ENCODE peak calls at places on chromosomes 3 and 15, in five cellular contexts. X, A, Z, U and F are unnamed samples.

GRCh38 chr15:36469567-36469966 is 109.9 kb upstream of the CDIN1 start:
- DNase-seq in X (peak), A (no peak), Z (no peak), U (peak), F (no peak)

GRCh38 chr3:111874177-111874820 is 15.2 kb downstream of the PHLDB2 start:
- DNase-seq in X (peak), A (no peak), Z (no peak), U (peak), F (no peak)

GRCh38 chr3:120437559-120437958 is 13.2 kb downstream of the FSTL1 start:
- DNase-seq in X (no peak), A (no peak), Z (no peak), U (no peak), F (no peak)

GRCh38 chr15:66939016-66939415 is 126.4 kb upstream of the SMAD3 start:
- DNase-seq in X (no peak), A (no peak), Z (no peak), U (no peak), F (no peak)

GRCh38 chr15:99110581-99111320 is 5.9 kb downstream of the SYNM start:
- DNase-seq in X (no peak), A (no peak), Z (no peak), U (peak), F (no peak)

GRCh38 chr15:62445244-62445643 is 280.2 kb upstream of the C2CD4B start:
- DNase-seq in X (no peak), A (no peak), Z (no peak), U (peak), F (no peak)

GRCh38 chr3:64995857-64996564 is 308.2 kb upstream of the ADAMTS9 start:
- DNase-seq in X (peak), A (no peak), Z (no peak), U (no peak), F (no peak)

GRCh38 chr15:92141607-92142006 is 252.1 kb upstream of the ST8SIA2 start:
- DNase-seq in X (no peak), A (no peak), Z (no peak), U (no peak), F (no peak)

GRCh38 chr3:169575381-169575780 is 88.1 kb downstream of the MECOM start:
- DNase-seq in X (peak), A (no peak), Z (no peak), U (peak), F (no peak)

GRCh38 chr15:85618956-85619491 is 175.7 kb downstream of the KLHL25 start:
- DNase-seq in X (peak), A (peak), Z (peak), U (peak), F (peak)

GRCh38 chr3:45942051-45942825 is 1.0 kb upstream of the CXCR6 start:
- DNase-seq in X (peak), A (no peak), Z (no peak), U (no peak), F (no peak)

GRCh38 chr3:111143-112069 is 85.2 kb upstream of the CHL1 start:
- DNase-seq in X (no peak), A (no peak), Z (no peak), U (no peak), F (no peak)

GRCh38 chr3:43872301-43872700 is 181.6 kb downstream of the ABHD5 start:
- DNase-seq in X (peak), A (no peak), Z (no peak), U (peak), F (no peak)

GRCh38 chr15:92677998-92678397 is 22.4 kb upstream of the FAM174B start:
- DNase-seq in X (no peak), A (no peak), Z (no peak), U (no peak), F (no peak)

GRCh38 chr3:183591881-183592521 is 36.5 kb upstream of the KLHL6 start:
- DNase-seq in X (peak), A (no peak), Z (no peak), U (peak), F (no peak)

GRCh38 chr3:141796436-141797166 is 33.4 kb downstream of the GRK7 start:
- DNase-seq in X (no peak), A (no peak), Z (no peak), U (peak), F (peak)

GRCh38 chr15:45471151-45471550 is 51.4 kb downstream of the SLC30A4 start:
- DNase-seq in X (no peak), A (no peak), Z (no peak), U (no peak), F (no peak)

DNA sequence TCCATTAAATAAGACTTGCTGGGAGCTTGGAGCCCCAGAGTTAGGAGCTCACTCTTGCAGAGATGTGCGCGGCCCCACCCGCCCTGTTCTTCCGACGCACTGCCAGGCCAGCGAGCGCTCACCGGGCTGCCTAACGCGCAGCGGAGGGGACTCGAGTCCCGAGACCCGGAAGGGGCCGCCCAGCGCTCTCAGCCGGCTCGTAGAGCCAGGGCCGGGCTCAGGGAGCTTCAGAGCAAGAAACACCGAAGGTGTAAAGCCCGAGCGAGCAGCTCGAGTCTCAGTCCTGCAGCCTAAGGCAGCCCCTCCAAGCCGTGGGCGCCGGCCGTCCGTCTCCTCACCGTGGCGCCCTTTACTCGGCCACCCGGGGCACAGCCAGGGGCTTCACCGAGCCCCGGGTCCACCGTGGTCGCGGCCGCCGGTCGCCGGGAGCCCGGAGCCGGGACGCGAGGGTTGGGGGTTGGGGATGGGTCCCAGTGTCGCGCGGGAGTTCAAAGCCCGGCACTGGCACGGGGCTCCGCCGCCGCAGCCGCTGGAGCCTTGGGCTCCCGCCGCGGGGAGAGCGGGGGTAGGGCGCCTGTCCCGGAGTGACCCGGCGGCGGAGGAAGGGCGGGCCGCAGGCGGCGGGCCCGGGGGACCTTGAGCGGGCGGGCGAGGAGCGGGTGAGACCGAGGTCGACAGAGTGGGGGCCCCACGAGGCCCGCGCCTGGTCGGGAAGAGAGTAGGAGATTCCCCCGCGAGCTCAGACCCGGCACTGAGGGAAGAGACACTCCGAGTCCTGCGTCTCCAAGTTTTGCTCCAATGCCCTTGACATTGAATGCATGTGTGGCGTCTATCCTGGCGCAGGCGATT is 26.9 kb upstream of the THRB start:
- DNase-seq in X (no peak), A (peak), Z (no peak), U (peak), F (no peak)
- TF ChIP-seq CTCF in X (no peak), A (no peak), Z (no peak), U (no peak), F (no peak)

GRCh38 chr3:53766706-53767105 is 79.5 kb downstream of the CHDH start:
- DNase-seq in X (no peak), A (no peak), Z (no peak), U (no peak), F (no peak)

GRCh38 chr3:53768478-53769459 is 77.5 kb downstream of the CHDH start:
- DNase-seq in X (no peak), A (no peak), Z (no peak), U (peak), F (no peak)

GRCh38 chr3:53763353-53763752 is 82.9 kb downstream of the CHDH start:
- DNase-seq in X (no peak), A (no peak), Z (no peak), U (no peak), F (no peak)

GRCh38 chr3:53765753-53766152 is 80.5 kb downstream of the CHDH start:
- DNase-seq in X (no peak), A (no peak), Z (no peak), U (no peak), F (no peak)

DNA sequence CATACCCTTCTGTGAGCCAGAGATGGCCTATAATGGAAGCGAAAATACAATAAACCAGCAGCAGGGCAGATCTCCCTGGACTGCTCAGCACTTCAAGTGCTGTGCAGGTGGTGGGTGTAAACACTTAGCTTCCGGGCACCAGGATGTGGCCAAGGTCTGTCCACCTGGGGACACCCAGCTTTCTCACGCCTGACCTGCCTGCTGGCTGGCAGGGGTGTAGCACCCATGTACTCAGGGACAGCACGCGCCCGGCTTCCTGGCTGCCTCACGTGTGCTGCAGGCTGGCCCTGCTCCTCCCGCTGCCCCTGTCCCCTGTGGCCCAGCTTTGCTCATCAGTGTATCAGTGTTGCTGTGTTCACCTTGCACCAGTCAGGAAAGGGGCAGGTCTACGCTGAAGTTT is 81.8 kb downstream of the CHDH start:
- DNase-seq in X (no peak), A (no peak), Z (no peak), U (no peak), F (no peak)
- TF ChIP-seq CTCF in X (no peak), A (no peak), Z (no peak), U (no peak), F (no peak)

GRCh38 chr3:72470899-72471298 is 377.3 kb downstream of the SHQ1 start:
- DNase-seq in X (no peak), A (no peak), Z (no peak), U (no peak), F (no peak)
- TF ChIP-seq CTCF in X (no peak), A (no peak), Z (no peak), U (no peak), F (no peak)

DNA sequence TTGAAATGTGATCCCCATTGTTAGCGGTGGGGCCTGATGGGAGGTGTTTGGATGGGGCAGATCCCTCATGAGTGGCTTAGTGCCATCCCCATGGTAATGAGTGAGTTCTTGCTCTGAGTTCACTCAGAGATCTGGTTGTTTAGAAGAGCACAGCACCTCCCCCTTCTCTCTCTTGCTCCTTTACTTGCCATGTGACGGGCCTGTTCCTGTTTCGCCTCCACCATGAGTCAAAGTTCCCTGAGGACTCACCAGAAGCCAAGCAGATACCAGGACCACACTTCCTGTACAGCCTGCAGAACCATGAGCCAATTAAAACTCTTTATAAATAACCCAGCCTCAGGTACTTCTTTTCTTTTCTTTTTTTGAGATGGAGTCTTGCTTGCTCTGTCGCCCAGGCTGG is 46.6 kb downstream of the ANP32A start:
- DNase-seq in X (no peak), A (no peak), Z (no peak), U (no peak), F (no peak)
- TF ChIP-seq CTCF in X (no peak), A (no peak), Z (no peak), U (no peak), F (no peak)

GRCh38 chr3:115086379-115086778 is 60.7 kb downstream of the ZBTB20 start:
- DNase-seq in X (no peak), A (no peak), Z (no peak), U (no peak), F (no peak)

GRCh38 chr3:115084686-115085085 is 62.4 kb downstream of the ZBTB20 start:
- DNase-seq in X (no peak), A (no peak), Z (no peak), U (no peak), F (no peak)

GRCh38 chr3:115087512-115087911 is 59.6 kb downstream of the ZBTB20 start:
- DNase-seq in X (no peak), A (no peak), Z (no peak), U (no peak), F (no peak)

GRCh38 chr3:115081444-115081843 is 65.6 kb downstream of the ZBTB20 start:
- DNase-seq in X (no peak), A (no peak), Z (no peak), U (no peak), F (no peak)

GRCh38 chr3:115085197-115085865 is 61.8 kb downstream of the ZBTB20 start:
- DNase-seq in X (no peak), A (no peak), Z (no peak), U (peak), F (no peak)
- TF ChIP-seq CTCF in X (peak), A (no peak), Z (no peak), U (peak), F (no peak)

DNA sequence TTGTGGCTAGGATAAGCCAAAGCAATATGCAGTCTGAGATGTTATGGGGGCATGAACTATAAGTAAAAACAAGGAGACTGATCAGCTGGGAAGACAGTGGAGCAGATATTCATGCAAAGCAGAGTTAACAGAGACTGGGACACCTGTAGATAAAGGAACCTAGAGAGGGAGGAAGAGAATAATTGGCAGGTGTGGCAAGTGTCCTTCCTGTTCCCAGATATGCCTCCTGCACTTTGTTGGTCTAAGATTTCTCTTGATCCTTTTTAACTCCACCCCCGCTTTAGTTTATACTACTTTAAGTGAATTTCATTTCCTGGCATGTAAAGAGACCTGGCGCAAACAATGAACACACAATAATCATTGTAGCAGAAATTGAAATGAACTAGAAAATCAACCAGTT is 169.4 kb downstream of the CNTN6 start:
- DNase-seq in X (no peak), A (no peak), Z (no peak), U (no peak), F (no peak)
- TF ChIP-seq CTCF in X (no peak), A (no peak), Z (no peak), U (no peak), F (no peak)

GRCh38 chr15:88624156-88624970 is 3.2 kb downstream of the AEN start:
- DNase-seq in X (peak), A (no peak), Z (no peak), U (peak), F (no peak)
- TF ChIP-seq CTCF in X (peak), A (peak), Z (peak), U (peak), F (peak)

DNA sequence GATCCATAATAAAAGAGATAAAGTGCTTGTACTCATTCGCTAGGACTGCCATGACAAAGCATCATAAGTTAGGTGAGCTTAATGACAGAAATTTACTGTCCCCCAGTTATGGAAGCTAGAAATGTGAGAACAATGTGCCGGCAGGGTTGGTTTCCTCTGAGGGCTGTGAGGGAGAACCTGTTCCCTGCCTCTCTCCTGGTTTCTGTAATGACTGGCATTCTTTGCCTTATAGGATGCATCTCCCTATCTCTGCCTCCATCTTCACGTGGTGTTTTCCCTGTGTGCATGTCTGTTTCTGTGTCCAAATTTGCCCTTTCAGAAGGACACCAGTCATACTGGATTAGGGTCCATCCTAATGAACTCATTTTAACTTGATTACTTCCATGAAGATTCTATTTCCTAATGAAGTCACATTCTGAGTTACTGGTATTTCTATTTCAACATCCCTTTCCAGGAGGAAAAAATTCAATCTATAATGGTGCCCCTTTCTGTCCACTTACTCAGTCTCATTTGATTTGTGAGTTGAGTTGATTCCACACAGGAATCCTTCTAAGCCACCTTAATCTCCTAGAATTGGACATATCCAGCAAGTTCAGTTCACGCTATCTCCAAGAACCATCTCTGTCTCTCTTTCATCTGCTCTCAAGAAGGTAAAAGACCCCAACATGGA is 71.2 kb upstream of the LIPC start:
- DNase-seq in X (no peak), A (no peak), Z (no peak), U (peak), F (no peak)
- TF ChIP-seq CTCF in X (no peak), A (no peak), Z (no peak), U (no peak), F (no peak)

DNA sequence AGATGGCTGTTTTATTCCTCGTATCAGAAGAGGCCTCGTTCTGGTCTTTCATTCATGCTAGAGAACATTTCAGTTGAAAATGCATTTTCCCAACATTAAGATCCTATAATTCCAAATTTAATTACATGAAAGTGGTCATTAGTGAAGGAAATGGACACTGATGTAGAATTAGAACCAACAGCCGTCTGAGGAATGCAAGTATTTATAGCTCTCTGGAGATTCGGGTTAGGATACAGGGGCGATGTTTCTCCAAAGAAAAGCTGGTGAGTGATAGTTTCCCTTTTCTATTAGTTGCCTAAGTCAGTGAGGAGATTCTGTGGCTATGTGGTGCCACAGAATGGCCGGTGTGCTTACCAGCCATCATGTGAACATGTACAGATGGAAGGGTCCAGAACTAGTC is 109.0 kb upstream of the IL12A start:
- DNase-seq in X (no peak), A (no peak), Z (no peak), U (no peak), F (no peak)
- TF ChIP-seq CTCF in X (no peak), A (no peak), Z (no peak), U (no peak), F (no peak)

DNA sequence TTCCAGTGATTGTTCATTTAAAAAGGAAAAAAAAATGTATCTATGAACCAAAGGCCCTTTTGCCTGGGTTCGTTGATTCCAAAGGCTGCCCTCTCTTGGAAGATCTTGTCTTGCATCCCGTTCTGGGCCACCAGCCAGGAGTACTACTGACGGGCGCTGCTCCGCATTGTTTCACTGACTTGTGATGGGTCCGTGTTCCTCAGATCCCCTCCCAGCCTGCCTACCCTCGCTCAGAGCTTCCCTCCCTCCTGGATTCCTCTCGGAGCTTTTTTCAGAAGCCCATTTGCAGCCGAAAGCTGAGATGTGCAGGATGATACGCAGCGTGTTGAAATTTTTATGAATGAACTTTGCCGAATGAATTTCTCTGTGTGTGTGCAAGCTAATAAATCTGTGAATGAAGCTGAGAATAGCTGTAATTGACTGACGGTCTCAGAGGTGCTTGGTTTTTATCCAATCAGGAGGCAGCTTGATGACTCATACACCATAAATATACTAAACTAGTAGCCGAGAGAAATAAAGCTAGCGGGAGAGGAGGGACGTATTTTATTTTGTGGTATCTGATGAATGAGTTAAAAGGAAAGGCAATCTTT is at the start of gene SHC4:
- DNase-seq in X (peak), A (peak), Z (no peak), U (peak), F (no peak)
- TF ChIP-seq CTCF in X (peak), A (peak), Z (no peak), U (peak), F (no peak)